ENCODE peak calls at places on chromosomes 4 and X, in five cellular contexts. Z is body of pancreas, L is adipocyte, H is tibial artery, R is thoracic aorta. S is an unnamed sample.

GRCh38 chr4:138051157-138051556 is 191.0 kb downstream of the SLC7A11 start:
- DNase-seq in Z (no peak), L (peak; percentile 25), H (no peak), R (no peak), S (no peak)

GRCh38 chr4:169369634-169370033 is 98.9 kb upstream of the SH3RF1 start:
- DNase-seq in Z (no peak), L (no peak), H (no peak), R (no peak), S (no peak)

GRCh38 chr4:14695411-14695810 is 306.9 kb upstream of the CPEB2 start:
- DNase-seq in Z (no peak), L (no peak), H (no peak), R (no peak), S (no peak)

GRCh38 chr4:26557164-26557563 is 26.7 kb upstream of the TBC1D19 start:
- DNase-seq in Z (no peak), L (peak; percentile 81), H (no peak), R (no peak), S (no peak)

GRCh38 chr4:26412381-26413372 is 77.6 kb downstream of the CCKAR start:
- DNase-seq in Z (peak; percentile 81), L (peak; percentile 12), H (no peak), R (no peak), S (no peak)

GRCh38 chr4:98092833-98093439 is 50.3 kb downstream of the STPG2 start:
- DNase-seq in Z (no peak), L (peak; percentile 62), H (no peak), R (no peak), S (no peak)

GRCh38 chr4:112153222-112153791 is 8.1 kb downstream of the FAM241A start:
- DNase-seq in Z (no peak), L (no peak), H (no peak), R (no peak), S (no peak)

GRCh38 chrX:9995855-9996339 is 28.7 kb downstream of the CLDN34 start:
- DNase-seq in Z (peak; percentile 88), L (peak; percentile 90), H (peak; percentile 79), R (peak; percentile 31), S (peak; percentile 76)

GRCh38 chr4:41428205-41428940 is 109.6 kb upstream of the LIMCH1 start:
- DNase-seq in Z (no peak), L (no peak), H (no peak), R (no peak), S (no peak)

GRCh38 chrX:106711375-106711774 is 15.1 kb upstream of the RNF128 start:
- DNase-seq in Z (no peak), L (no peak), H (no peak), R (no peak), S (no peak)

GRCh38 chr4:172985552-172985951 is 183.1 kb upstream of the GALNT7 start:
- DNase-seq in Z (no peak), L (no peak), H (no peak), R (no peak), S (no peak)

GRCh38 chr4:20456416-20456815 is 204.7 kb downstream of the SLIT2 start:
- DNase-seq in Z (no peak), L (no peak), H (no peak), R (no peak), S (no peak)

GRCh38 chr4:148747721-148748268 is 305.6 kb upstream of the NR3C2 start:
- DNase-seq in Z (no peak), L (no peak), H (no peak), R (no peak), S (no peak)

GRCh38 chr4:79678472-79679202 is 270.6 kb upstream of the GK2 start:
- DNase-seq in Z (no peak), L (no peak), H (no peak), R (no peak), S (no peak)

GRCh38 chr4:152281822-152282221 is 254.1 kb downstream of the FBXW7 start:
- DNase-seq in Z (no peak), L (no peak), H (no peak), R (no peak), S (no peak)

GRCh38 chr4:118716304-118716703 is 31.1 kb downstream of the METTL14 start:
- DNase-seq in Z (no peak), L (no peak), H (no peak), R (no peak), S (no peak)

GRCh38 chrX:110665636-110666035 is 130.0 kb downstream of the CHRDL1 start:
- DNase-seq in Z (peak; percentile 61), L (peak; percentile 31), H (peak; percentile 21), R (no peak), S (peak; percentile 11)
- H3K4me3 ChIP-seq in Z (no peak overlapping the region), L (no peak overlapping the region), H (no peak overlapping the region), R (no peak overlapping the region), S (no peak overlapping the region)

GRCh38 chr4:6676722-6677558 is 16.7 kb upstream of the S100P start:
- DNase-seq in Z (no peak), L (no peak), H (no peak), R (no peak), S (no peak)
- H3K4me1 ChIP-seq in Z (peaks cover 36% of the 10 kb centered on the region), L (peaks cover 18% of the 10 kb centered on the region), H (peaks cover 28% of the 10 kb centered on the region), R (peaks cover 32% of the 10 kb centered on the region), S (peaks cover 31% of the 10 kb centered on the region)

DNA sequence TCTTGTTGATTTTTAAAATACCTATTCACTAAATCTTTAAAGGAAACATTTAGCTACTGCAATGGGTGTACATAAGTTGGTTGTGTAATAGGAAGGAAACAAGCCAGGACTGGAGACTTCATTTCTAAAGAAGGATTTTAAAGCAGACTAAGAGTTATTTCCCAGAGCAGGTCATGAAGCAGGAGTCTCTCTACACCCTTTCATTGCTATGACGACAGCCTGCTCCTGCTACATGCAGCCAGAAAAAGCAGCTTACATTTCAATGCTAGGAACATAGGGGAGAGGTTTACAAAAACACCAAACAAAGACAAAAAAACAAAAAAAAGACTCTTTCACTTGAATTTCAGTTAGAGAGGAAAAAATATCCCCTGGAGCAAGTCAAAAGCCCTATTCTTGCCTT is 3.5 kb downstream of the SPARCL1 start:
- DNase-seq in Z (no peak), L (peak; percentile 46), H (no peak), R (no peak), S (no peak)
- H3K4me3 ChIP-seq in Z (no peak overlapping the region), L (no peak overlapping the region), H (peak overlapping the region; percentile 61), R (peak overlapping the region; percentile 79), S (peak overlapping the region; percentile 47)

GRCh38 chr4:4946416-4946815 is 72.8 kb downstream of the CYTL1 start:
- DNase-seq in Z (no peak), L (no peak), H (no peak), R (no peak), S (no peak)

GRCh38 chr4:4950891-4951290 is 68.4 kb downstream of the CYTL1 start:
- DNase-seq in Z (no peak), L (no peak), H (peak; percentile 27), R (no peak), S (no peak)

GRCh38 chr4:4947721-4948120 is 71.5 kb downstream of the CYTL1 start:
- DNase-seq in Z (no peak), L (no peak), H (no peak), R (no peak), S (no peak)

GRCh38 chr4:4945021-4945420 is 74.2 kb downstream of the CYTL1 start:
- DNase-seq in Z (no peak), L (no peak), H (no peak), R (no peak), S (no peak)

GRCh38 chr4:4948370-4948769 is 70.9 kb downstream of the CYTL1 start:
- DNase-seq in Z (no peak), L (no peak), H (no peak), R (no peak), S (no peak)
- H3K4me1 ChIP-seq in Z (no peaks in the 10 kb centered on the region), L (peaks cover 8% of the 10 kb centered on the region), H (no peaks in the 10 kb centered on the region), R (peaks cover 6% of the 10 kb centered on the region), S (peaks cover 9% of the 10 kb centered on the region)

DNA sequence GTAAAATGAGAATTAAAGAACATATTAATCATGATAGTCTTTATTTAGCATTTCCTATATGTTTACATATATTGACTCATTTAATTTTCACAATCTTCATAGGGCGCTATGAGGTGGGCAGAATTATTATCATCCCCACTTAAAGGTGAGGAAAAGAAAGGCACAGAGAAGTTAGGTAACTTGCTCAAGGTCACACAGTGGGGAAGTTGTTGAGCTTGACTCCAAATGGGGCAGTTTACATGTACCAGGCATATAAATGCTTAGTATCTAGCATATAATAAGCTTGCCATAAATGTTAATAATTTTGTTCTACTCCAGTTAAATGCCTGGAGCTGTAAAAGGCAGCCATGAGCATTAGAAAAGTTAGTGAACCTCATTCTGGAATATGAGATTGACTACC is 1.5 kb downstream of the CMC4 start:
- DNase-seq in Z (no peak), L (no peak), H (no peak), R (no peak), S (no peak)
- H3K4me3 ChIP-seq in Z (no peak overlapping the region), L (peak overlapping the region; percentile 86), H (peak overlapping the region; percentile 61), R (peak overlapping the region; percentile 86), S (no peak overlapping the region)

GRCh38 chr4:3344104-3344503 is 51.3 kb downstream of the RGS12 start:
- DNase-seq in Z (no peak), L (no peak), H (no peak), R (no peak), S (no peak)
- H3K4me1 ChIP-seq in Z (peaks cover 17% of the 10 kb centered on the region), L (peaks cover 8% of the 10 kb centered on the region), H (no peaks in the 10 kb centered on the region), R (no peaks in the 10 kb centered on the region), S (peaks cover 30% of the 10 kb centered on the region)

GRCh38 chrX:72169008-72169728 is 12.4 kb upstream of the PIN4 start:
- DNase-seq in Z (no peak), L (no peak), H (no peak), R (no peak), S (no peak)
- H3K4me3 ChIP-seq in Z (no peak overlapping the region), L (no peak overlapping the region), H (no peak overlapping the region), R (peak overlapping the region; percentile 47), S (no peak overlapping the region)

DNA sequence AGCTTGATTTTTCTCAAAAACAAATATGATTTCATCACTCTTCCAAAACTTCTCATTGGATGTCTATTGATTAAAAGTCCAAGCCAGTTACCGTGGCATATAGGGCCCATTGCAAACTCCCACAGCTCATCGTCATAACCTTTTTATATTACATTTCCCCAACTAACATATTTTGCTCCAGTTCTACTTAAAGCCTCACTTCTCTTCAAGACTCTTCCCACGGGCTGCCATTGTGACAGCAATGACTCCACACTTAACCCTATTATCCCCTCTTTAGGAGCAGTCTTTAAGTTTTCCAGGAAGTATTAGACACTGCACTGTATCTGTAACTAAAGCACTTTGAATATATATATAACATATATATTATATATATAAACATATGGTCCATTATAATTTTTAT is 44.5 kb downstream of the DTHD1 start:
- DNase-seq in Z (no peak), L (no peak), H (no peak), R (no peak), S (no peak)
- H3K4me1 ChIP-seq in Z (no peaks in the 10 kb centered on the region), L (no peaks in the 10 kb centered on the region), H (no peaks in the 10 kb centered on the region), R (no peaks in the 10 kb centered on the region), S (no peaks in the 10 kb centered on the region)

GRCh38 chr4:145808021-145808650 is 128.2 kb downstream of the C4orf51 start:
- DNase-seq in Z (no peak), L (peak; percentile 92), H (no peak), R (no peak), S (no peak)
- H3K4me3 ChIP-seq in Z (no peak overlapping the region), L (no peak overlapping the region), H (no peak overlapping the region), R (no peak overlapping the region), S (no peak overlapping the region)

S was measured in tibial nerve.